ENCODE peak calls at places on chromosomes 4 and X, in five cellular contexts. One of them, this sample, is unnamed.

GRCh38 chr4:52028970-52029369 is 8.8 kb upstream of the LRRC66 start:
- DNase-seq in ascending aorta: no peak
- DNase-seq in H1: no peak
- DNase-seq in osteocyte: no peak
- DNase-seq in GM23338: no peak
- DNase-seq in this sample: peak

GRCh38 chrX:40189621-40190020 is 91.9 kb upstream of the BCOR start:
- DNase-seq in H1: no peak
- DNase-seq in osteocyte: no peak
- DNase-seq in ascending aorta: no peak
- DNase-seq in GM23338: no peak
- DNase-seq in this sample: no peak

GRCh38 chr4:70992354-70992753 is 1.1 kb upstream of the DCK start:
- DNase-seq in ascending aorta: no peak
- DNase-seq in H1: no peak
- DNase-seq in osteocyte: no peak
- DNase-seq in GM23338: peak
- DNase-seq in this sample: no peak

GRCh38 chr4:149176019-149176418 is 639.6 kb downstream of the IQCM start:
- DNase-seq in H1: no peak
- DNase-seq in GM23338: peak
- DNase-seq in ascending aorta: no peak
- DNase-seq in osteocyte: no peak
- DNase-seq in this sample: no peak

GRCh38 chr4:125313497-125313896 is 1.3 kb upstream of the FAT4 start:
- DNase-seq in H1: no peak
- DNase-seq in GM23338: peak
- DNase-seq in osteocyte: no peak
- DNase-seq in ascending aorta: peak
- DNase-seq in this sample: peak

GRCh38 chr4:73341454-73341853 is 62.6 kb upstream of the ALB start:
- DNase-seq in ascending aorta: no peak
- DNase-seq in GM23338: peak
- DNase-seq in osteocyte: no peak
- DNase-seq in H1: peak
- DNase-seq in this sample: peak

GRCh38 chrX:105050921-105051320 is 169.6 kb downstream of the TEX13A start:
- DNase-seq in GM23338: no peak
- DNase-seq in osteocyte: no peak
- DNase-seq in ascending aorta: no peak
- DNase-seq in H1: no peak
- DNase-seq in this sample: no peak

GRCh38 chrX:37380920-37381319 is 31.8 kb downstream of the PRRG1 start:
- DNase-seq in osteocyte: no peak
- DNase-seq in H1: no peak
- DNase-seq in ascending aorta: no peak
- DNase-seq in GM23338: no peak
- DNase-seq in this sample: peak

GRCh38 chrX:56314334-56314733 is 82.2 kb downstream of the KLF8 start:
- DNase-seq in GM23338: no peak
- DNase-seq in H1: no peak
- DNase-seq in osteocyte: no peak
- DNase-seq in ascending aorta: no peak
- DNase-seq in this sample: no peak

GRCh38 chr4:15479089-15479912 is 9.6 kb downstream of the CC2D2A start:
- DNase-seq in GM23338: peak
- DNase-seq in osteocyte: peak
- DNase-seq in ascending aorta: no peak
- DNase-seq in H1: peak
- DNase-seq in this sample: peak

GRCh38 chr4:172104534-172104933 is 291.3 kb downstream of the GALNTL6 start:
- DNase-seq in GM23338: no peak
- DNase-seq in ascending aorta: no peak
- DNase-seq in osteocyte: no peak
- DNase-seq in H1: no peak
- DNase-seq in this sample: peak

GRCh38 chr4:82629238-82630000 is 67.6 kb upstream of the TMEM150C start:
- DNase-seq in ascending aorta: no peak
- DNase-seq in osteocyte: no peak
- DNase-seq in GM23338: no peak
- DNase-seq in H1: no peak
- DNase-seq in this sample: peak

GRCh38 chr4:163592207-163592606 is 97.7 kb downstream of the TMA16 start:
- DNase-seq in GM23338: no peak
- DNase-seq in H1: no peak
- DNase-seq in osteocyte: no peak
- DNase-seq in ascending aorta: no peak
- DNase-seq in this sample: no peak

GRCh38 chr4:121706595-121707021 is 9.8 kb upstream of the ANXA5 start:
- DNase-seq in GM23338: no peak
- DNase-seq in osteocyte: no peak
- DNase-seq in H1: no peak
- DNase-seq in ascending aorta: no peak
- DNase-seq in this sample: peak

GRCh38 chr4:139740531-139741041 is 75.0 kb downstream of the MGST2 start:
- DNase-seq in H1: peak
- DNase-seq in osteocyte: peak
- DNase-seq in GM23338: no peak
- DNase-seq in ascending aorta: peak
- DNase-seq in this sample: peak

GRCh38 chr4:154692311-154692818 is 51.4 kb upstream of the LRAT start:
- DNase-seq in osteocyte: no peak
- DNase-seq in ascending aorta: no peak
- DNase-seq in H1: no peak
- DNase-seq in GM23338: no peak
- DNase-seq in this sample: no peak

GRCh38 chrX:15607067-15607466 is 6.3 kb upstream of the ACE2 start:
- DNase-seq in H1: no peak
- DNase-seq in osteocyte: no peak
- DNase-seq in GM23338: no peak
- DNase-seq in ascending aorta: no peak
- DNase-seq in this sample: no peak

GRCh38 chr4:108370291-108370690 is 201.6 kb upstream of the LEF1 start:
- DNase-seq in GM23338: no peak
- DNase-seq in osteocyte: no peak
- DNase-seq in H1: no peak
- DNase-seq in ascending aorta: no peak
- DNase-seq in this sample: no peak

GRCh38 chr4:145904413-145905177 is 34.0 kb downstream of the ZNF827 start:
- DNase-seq in ascending aorta: no peak
- DNase-seq in GM23338: no peak
- DNase-seq in H1: no peak
- DNase-seq in osteocyte: no peak
- DNase-seq in this sample: no peak

GRCh38 chr4:88743696-88744095 is 46.1 kb upstream of the NAP1L5 start:
- DNase-seq in osteocyte: no peak
- DNase-seq in ascending aorta: no peak
- DNase-seq in H1: no peak
- DNase-seq in GM23338: no peak
- DNase-seq in this sample: peak

GRCh38 chrX:116198810-116199209 is 28.3 kb downstream of the AGTR2 start:
- DNase-seq in H1: no peak
- DNase-seq in osteocyte: no peak
- DNase-seq in ascending aorta: no peak
- DNase-seq in GM23338: peak
- DNase-seq in this sample: no peak

GRCh38 chrX:130245441-130245840 is 23.3 kb downstream of the ZNF280C start:
- DNase-seq in osteocyte: no peak
- DNase-seq in GM23338: no peak
- DNase-seq in H1: no peak
- DNase-seq in ascending aorta: no peak
- DNase-seq in this sample: peak

GRCh38 chr4:21733894-21734630 is 214.5 kb downstream of the KCNIP4 start:
- DNase-seq in ascending aorta: no peak
- DNase-seq in osteocyte: no peak
- DNase-seq in GM23338: no peak
- DNase-seq in H1: no peak
- DNase-seq in this sample: no peak

GRCh38 chr4:87031946-87032345 is 97.1 kb downstream of the AFF1 start:
- DNase-seq in H1: no peak
- DNase-seq in ascending aorta: no peak
- DNase-seq in GM23338: no peak
- DNase-seq in osteocyte: no peak
- DNase-seq in this sample: no peak
- TF ChIP-seq CTCF in H1: no peak
- TF ChIP-seq CTCF in ascending aorta: no peak
- TF ChIP-seq CTCF in GM23338: no peak
- TF ChIP-seq CTCF in osteocyte: no peak
- TF ChIP-seq CTCF in this sample: no peak

GRCh38 chrX:31993635-31994034 is 921.8 kb upstream of the FTHL17 start:
- DNase-seq in osteocyte: no peak
- DNase-seq in GM23338: no peak
- DNase-seq in H1: no peak
- DNase-seq in ascending aorta: no peak
- DNase-seq in this sample: no peak

GRCh38 chrX:31988975-31989374 is 917.1 kb upstream of the FTHL17 start:
- DNase-seq in ascending aorta: no peak
- DNase-seq in GM23338: peak
- DNase-seq in H1: no peak
- DNase-seq in osteocyte: no peak
- DNase-seq in this sample: no peak
- TF ChIP-seq CTCF in ascending aorta: no peak
- TF ChIP-seq CTCF in GM23338: peak
- TF ChIP-seq CTCF in H1: peak
- TF ChIP-seq CTCF in osteocyte: no peak
- TF ChIP-seq CTCF in this sample: no peak

GRCh38 chr4:83993774-83994173 is 457.9 kb downstream of the GPAT3 start:
- DNase-seq in osteocyte: no peak
- DNase-seq in H1: peak
- DNase-seq in ascending aorta: no peak
- DNase-seq in GM23338: peak
- DNase-seq in this sample: no peak
- TF ChIP-seq CTCF in osteocyte: no peak
- TF ChIP-seq CTCF in H1: peak
- TF ChIP-seq CTCF in ascending aorta: no peak
- TF ChIP-seq CTCF in GM23338: peak
- TF ChIP-seq CTCF in this sample: peak

GRCh38 chr4:102826890-102827673 is at the start of gene UBE2D3:
- DNase-seq in ascending aorta: peak
- DNase-seq in H1: peak
- DNase-seq in osteocyte: peak
- DNase-seq in GM23338: peak
- DNase-seq in this sample: peak
- TF ChIP-seq CTCF in ascending aorta: no peak
- TF ChIP-seq CTCF in H1: no peak
- TF ChIP-seq CTCF in osteocyte: no peak
- TF ChIP-seq CTCF in GM23338: no peak
- TF ChIP-seq CTCF in this sample: peak

GRCh38 chr4:111821342-111821741 is 323.9 kb upstream of the FAM241A start:
- DNase-seq in GM23338: no peak
- DNase-seq in H1: no peak
- DNase-seq in ascending aorta: no peak
- DNase-seq in osteocyte: no peak
- DNase-seq in this sample: no peak
- TF ChIP-seq CTCF in GM23338: no peak
- TF ChIP-seq CTCF in H1: no peak
- TF ChIP-seq CTCF in ascending aorta: no peak
- TF ChIP-seq CTCF in osteocyte: no peak
- TF ChIP-seq CTCF in this sample: no peak

GRCh38 chr4:95091272-95091671 is 333.5 kb downstream of the BMPR1B start:
- DNase-seq in H1: no peak
- DNase-seq in osteocyte: no peak
- DNase-seq in ascending aorta: no peak
- DNase-seq in GM23338: no peak
- DNase-seq in this sample: no peak

GRCh38 chr4:95092762-95093161 is 335.0 kb downstream of the BMPR1B start:
- DNase-seq in H1: no peak
- DNase-seq in ascending aorta: no peak
- DNase-seq in GM23338: no peak
- DNase-seq in osteocyte: no peak
- DNase-seq in this sample: no peak

GRCh38 chr4:95093460-95093859 is 335.7 kb downstream of the BMPR1B start:
- DNase-seq in osteocyte: no peak
- DNase-seq in ascending aorta: no peak
- DNase-seq in H1: no peak
- DNase-seq in GM23338: no peak
- DNase-seq in this sample: no peak

GRCh38 chr4:95093936-95094929 is 336.5 kb downstream of the BMPR1B start:
- DNase-seq in GM23338: no peak
- DNase-seq in ascending aorta: no peak
- DNase-seq in H1: no peak
- DNase-seq in osteocyte: no peak
- DNase-seq in this sample: no peak

GRCh38 chr4:95095352-95095974 is 337.7 kb downstream of the BMPR1B start:
- DNase-seq in GM23338: peak
- DNase-seq in osteocyte: no peak
- DNase-seq in ascending aorta: no peak
- DNase-seq in H1: no peak
- DNase-seq in this sample: peak
- TF ChIP-seq CTCF in GM23338: peak
- TF ChIP-seq CTCF in osteocyte: peak
- TF ChIP-seq CTCF in ascending aorta: peak
- TF ChIP-seq CTCF in H1: peak
- TF ChIP-seq CTCF in this sample: peak

GRCh38 chr4:48899950-48900349 is 6.6 kb downstream of the OCIAD2 start:
- DNase-seq in GM23338: no peak
- DNase-seq in ascending aorta: no peak
- DNase-seq in osteocyte: no peak
- DNase-seq in H1: no peak
- DNase-seq in this sample: no peak

GRCh38 chr4:48899432-48899749 is 7.2 kb downstream of the OCIAD2 start:
- DNase-seq in osteocyte: no peak
- DNase-seq in ascending aorta: no peak
- DNase-seq in H1: no peak
- DNase-seq in GM23338: no peak
- DNase-seq in this sample: no peak

GRCh38 chr4:48902266-48902665 is 4.3 kb downstream of the OCIAD2 start:
- DNase-seq in ascending aorta: no peak
- DNase-seq in osteocyte: no peak
- DNase-seq in GM23338: no peak
- DNase-seq in H1: no peak
- DNase-seq in this sample: peak

GRCh38 chr4:48898733-48899431 is 7.7 kb downstream of the OCIAD2 start:
- DNase-seq in H1: no peak
- DNase-seq in osteocyte: no peak
- DNase-seq in ascending aorta: no peak
- DNase-seq in GM23338: no peak
- DNase-seq in this sample: no peak

DNA sequence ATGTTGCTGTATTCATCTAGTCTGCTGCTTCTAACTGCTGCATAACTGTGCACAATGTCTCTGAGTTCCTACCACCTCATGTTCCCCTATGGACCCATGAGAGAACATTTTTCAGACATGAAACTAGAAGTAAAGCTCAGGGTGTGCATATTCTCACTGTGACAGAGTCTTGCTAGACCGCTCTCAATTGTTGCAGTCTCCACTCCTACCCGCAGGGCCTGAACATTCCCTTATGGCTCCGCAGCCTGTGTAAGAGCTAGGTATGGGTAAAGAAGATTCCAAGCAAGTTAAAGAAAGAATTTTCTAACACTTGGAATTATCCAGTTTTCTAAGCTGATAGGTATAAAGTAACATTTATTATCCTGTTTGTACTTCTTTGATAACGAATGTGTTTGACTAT is 5.4 kb downstream of the OCIAD2 start:
- DNase-seq in H1: no peak
- DNase-seq in ascending aorta: no peak
- DNase-seq in osteocyte: no peak
- DNase-seq in GM23338: no peak
- DNase-seq in this sample: no peak
- TF ChIP-seq CTCF in H1: no peak
- TF ChIP-seq CTCF in ascending aorta: no peak
- TF ChIP-seq CTCF in osteocyte: no peak
- TF ChIP-seq CTCF in GM23338: no peak
- TF ChIP-seq CTCF in this sample: no peak